ENCODE peak calls at places on chromosomes 11 and 22, in seven cellular contexts. T, W, L, M, O, G and C are unnamed samples.
A peak's percentile ranks its signal among the peaks of the same experiment; 100 is the strongest.

GRCh38 chr11:10543782-10544181 is 2.8 kb upstream of the RNF141 start:
- DNase-seq in L (no peak), W (no peak), O (no peak), G (no peak), T (no peak), M (no peak), C (no peak)

GRCh38 chr22:46612904-46613605 is 7.1 kb upstream of the GRAMD4 start:
- DNase-seq in W (no peak), O (no peak), L (no peak), M (no peak), T (no peak), G (no peak), C (no peak)

GRCh38 chr22:42473484-42474193 is 41.4 kb upstream of the NFAM1 start:
- DNase-seq in M (peak; percentile 41), W (peak; percentile 77), T (peak; percentile 43), G (no peak), L (peak; percentile 63), O (peak; percentile 69), C (peak; percentile 56)

GRCh38 chr11:124865902-124866851 is 945 bp downstream of the ROBO3 start:
- DNase-seq in G (peak; percentile 58), O (no peak), T (peak; percentile 64), M (peak; percentile 22), W (peak; percentile 71), L (peak; percentile 15), C (peak; percentile 30)

GRCh38 chr22:28923826-28924732 is 40.7 kb downstream of the ZNRF3 start:
- DNase-seq in L (no peak), T (no peak), W (peak; percentile 48), G (peak; percentile 69), O (no peak), M (peak; percentile 29), C (no peak)

GRCh38 chr11:468036-468435 is 18.0 kb downstream of the PTDSS2 start:
- DNase-seq in T (no peak), W (no peak), O (no peak), L (no peak), M (no peak), G (no peak), C (no peak)

GRCh38 chr11:113387605-113388211 is at the start of gene ANKK1:
- DNase-seq in L (no peak), G (no peak), O (no peak), W (peak; percentile 66), M (no peak), T (no peak), C (no peak)

GRCh38 chr11:86245369-86246292 is 1.1 kb downstream of the EED start:
- DNase-seq in G (no peak), W (peak; percentile 19), M (peak; percentile 6), O (peak; percentile 23), T (peak; percentile 14), L (peak; percentile 6), C (no peak)

GRCh38 chr11:47143322-47143721 is 33.4 kb downstream of the ARFGAP2 start:
- DNase-seq in T (no peak), G (peak; percentile 68), L (peak; percentile 97), O (peak; percentile 57), M (peak; percentile 86), W (peak; percentile 65), C (peak; percentile 55)

GRCh38 chr11:74677131-74677530 is 54.1 kb downstream of the CHRDL2 start:
- DNase-seq in O (peak; percentile 40), W (no peak), L (no peak), T (no peak), M (no peak), G (no peak), C (no peak)

GRCh38 chr11:74678591-74679512 is 52.4 kb downstream of the CHRDL2 start:
- DNase-seq in G (no peak), O (peak; percentile 84), T (no peak), L (peak; percentile 44), W (no peak), M (peak; percentile 41), C (no peak)

GRCh38 chr11:74679513-74679865 is 51.7 kb downstream of the CHRDL2 start:
- DNase-seq in M (no peak), O (no peak), T (no peak), G (no peak), L (no peak), W (no peak), C (no peak)

GRCh38 chr11:74676596-74676995 is 54.6 kb downstream of the CHRDL2 start:
- DNase-seq in O (no peak), L (no peak), G (no peak), T (no peak), W (no peak), M (no peak), C (no peak)

GRCh38 chr11:74678041-74678440 is 53.2 kb downstream of the CHRDL2 start:
- DNase-seq in O (no peak), L (no peak), W (no peak), M (no peak), G (no peak), T (no peak), C (no peak)
- H3K4me3 ChIP-seq in O (no peak overlapping the region), L (no peak overlapping the region), W (no peak overlapping the region), M (no peak overlapping the region), G (no peak overlapping the region), T (no peak overlapping the region), C (no peak overlapping the region)

GRCh38 chr11:61481806-61482205 is 26.7 kb upstream of the LRRC10B start:
- DNase-seq in W (no peak), G (no peak), T (no peak), M (no peak), L (no peak), O (no peak), C (no peak)

GRCh38 chr11:61480261-61480660 is 28.3 kb upstream of the LRRC10B start:
- DNase-seq in W (no peak), L (no peak), M (no peak), T (no peak), O (no peak), G (no peak), C (no peak)

GRCh38 chr11:61480936-61481335 is 27.6 kb upstream of the LRRC10B start:
- DNase-seq in T (no peak), L (no peak), W (peak; percentile 70), G (no peak), M (no peak), O (no peak), C (peak; percentile 58)

GRCh38 chr11:61484541-61484940 is 24.0 kb upstream of the LRRC10B start:
- DNase-seq in W (no peak), T (no peak), O (no peak), M (no peak), G (no peak), L (no peak), C (no peak)

DNA sequence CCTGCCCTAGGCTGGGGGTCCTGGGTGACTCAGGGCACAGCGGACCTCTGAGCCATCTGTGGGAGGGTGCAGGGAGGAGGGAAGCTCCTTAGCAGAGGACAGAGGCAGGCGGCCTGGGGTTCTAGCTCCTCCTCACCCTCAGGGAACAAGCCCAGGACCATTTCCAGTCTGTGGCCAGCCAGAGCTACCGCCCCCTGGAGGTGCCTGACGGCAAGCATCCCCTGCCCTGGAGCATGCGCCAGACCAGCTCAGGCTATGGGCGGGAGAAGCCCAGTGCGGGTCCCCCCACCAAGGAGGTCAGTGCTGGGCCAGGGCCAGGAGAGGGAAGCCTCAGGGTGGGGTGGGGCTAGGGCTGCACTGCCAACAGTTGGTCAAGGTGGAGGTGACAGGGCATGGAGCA is 26.0 kb upstream of the LRRC10B start:
- DNase-seq in M (no peak), L (no peak), G (no peak), T (peak; percentile 67), W (no peak), O (no peak), C (peak; percentile 37)
- TF ChIP-seq CTCF in M (peak; percentile 42), L (peak; percentile 48), G (no peak), T (peak; percentile 40), W (peak; percentile 39), O (peak; percentile 58), C (peak; percentile 75)

GRCh38 chr22:50249382-50250248 is 1.4 kb downstream of the HDAC10 start:
- DNase-seq in M (no peak), G (peak; percentile 52), T (no peak), L (no peak), O (no peak), W (no peak), C (no peak)
- H3K4me3 ChIP-seq in M (no peak overlapping the region), G (no peak overlapping the region), T (no peak overlapping the region), L (no peak overlapping the region), O (no peak overlapping the region), W (no peak overlapping the region), C (peak overlapping the region; percentile 84)

DNA sequence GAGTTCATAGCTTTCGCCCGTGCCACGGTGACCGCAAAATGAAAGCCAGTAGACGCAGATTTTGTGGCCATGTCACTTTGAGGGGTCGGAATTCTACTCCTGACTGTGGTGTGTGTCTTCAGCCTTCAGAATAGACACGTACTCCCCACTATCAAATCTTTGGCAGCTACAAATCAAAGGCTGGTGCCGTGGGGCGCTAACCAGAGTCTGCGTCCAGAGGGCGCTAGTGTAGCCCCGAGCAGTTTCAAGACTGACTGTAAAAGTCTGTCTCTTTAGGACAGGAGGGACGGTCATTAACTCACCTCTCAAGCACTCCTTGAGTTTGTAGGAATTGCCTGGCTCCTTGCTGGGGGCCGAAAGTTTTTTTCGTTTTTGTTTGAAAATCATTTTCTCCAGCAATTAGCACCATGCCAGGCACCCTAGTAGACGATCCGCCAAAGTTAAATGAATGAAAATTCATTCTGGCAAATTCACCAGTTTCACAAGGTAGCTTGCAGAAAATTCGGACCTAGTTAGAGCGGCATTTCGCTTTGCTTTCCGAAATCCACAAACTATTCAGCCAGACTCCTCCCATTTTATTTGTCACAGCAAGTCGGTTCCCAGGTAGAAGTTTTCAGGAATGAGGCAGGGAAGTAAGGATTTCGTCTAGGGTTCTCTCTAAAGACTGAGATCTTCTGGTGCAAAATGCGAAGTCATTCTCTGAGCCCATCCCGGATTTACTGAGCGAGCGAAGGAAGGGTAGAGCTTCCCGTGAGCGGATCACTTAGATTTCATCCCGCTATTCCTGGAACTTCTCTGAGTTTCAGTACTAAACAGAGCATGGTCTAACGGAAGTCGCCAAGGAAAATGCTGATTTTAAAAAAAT is 2.8 kb upstream of the CALCA start:
- DNase-seq in M (peak; percentile 16), G (no peak), T (peak; percentile 49), L (peak; percentile 20), W (peak; percentile 64), O (peak; percentile 47), C (peak; percentile 47)
- TF ChIP-seq CTCF in M (peak; percentile 49), G (no peak), T (peak; percentile 59), L (peak; percentile 42), W (peak; percentile 58), O (peak; percentile 75), C (peak; percentile 67)

DNA sequence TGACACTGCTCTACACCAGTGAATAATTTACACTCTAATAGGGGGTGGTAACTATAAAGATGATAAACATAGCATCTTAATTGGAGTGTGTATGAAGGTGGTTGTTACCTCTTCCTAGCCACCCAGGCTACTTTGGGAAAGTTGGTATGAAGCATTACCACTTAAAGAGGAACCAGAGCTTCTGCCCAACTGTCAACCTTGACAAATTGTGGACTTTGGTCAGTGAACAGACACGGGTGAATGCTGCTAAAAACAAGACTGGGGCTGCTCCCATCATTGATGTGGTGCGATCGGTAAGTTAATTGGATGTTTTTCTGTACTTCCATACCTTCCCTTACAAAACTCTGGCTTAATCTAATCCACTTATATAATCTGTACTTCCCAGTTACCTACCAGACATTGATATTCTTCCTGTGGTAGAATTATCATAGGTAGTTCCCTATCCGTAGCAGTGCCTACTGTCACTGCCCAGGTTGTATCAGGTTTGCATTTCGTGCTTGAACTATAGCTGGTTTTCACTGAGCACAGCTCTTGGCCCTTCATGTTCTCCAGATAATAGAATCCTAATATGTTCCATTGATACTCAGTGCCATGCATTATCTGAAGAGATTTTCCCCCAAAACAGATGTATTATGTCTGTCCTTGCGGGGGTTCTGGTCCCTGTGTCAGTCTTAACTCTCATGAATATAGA is 2.2 kb downstream of the RPL27A start:
- DNase-seq in O (no peak), L (no peak), M (no peak), G (no peak), W (no peak), T (no peak), C (no peak)
- H3K4me3 ChIP-seq in O (peak overlapping the region; percentile 85), L (no peak overlapping the region), M (peak overlapping the region; percentile 95), G (no peak overlapping the region), W (peak overlapping the region; percentile 89), T (peak overlapping the region; percentile 76), C (peak overlapping the region; percentile 86)